ENCODE peak calls at places on chromosomes 5 and 9, in four cellular contexts. E is uterus; F is suprapubic skin; N is stimulated activated CD8-positive, alpha-beta memory T cell treated with anti-CD3 and anti-CD28 coated beads, Interleukin-2, amount 100 ng/mL, for 1 hour. O is an unnamed sample.

GRCh38 chr5:94694671-94695070 is 76.2 kb downstream of the SLF1 start:
- DNase-seq in N (no peak), E (no peak), F (no peak), O (no peak)

GRCh38 chr9:72951520-72952393 is 1.1 kb downstream of the ALDH1A1 start:
- DNase-seq in F (no peak), N (no peak), E (no peak), O (no peak)

GRCh38 chr9:132319421-132320110 is 35.2 kb downstream of the SETX start:
- DNase-seq in N (no peak), E (no peak), F (no peak), O (no peak)

GRCh38 chr5:43236633-43237355 is 44.8 kb downstream of the NIM1K start:
- DNase-seq in F (no peak), E (no peak), N (no peak), O (no peak)

GRCh38 chr9:104835163-104835562 is 71.2 kb downstream of the NIPSNAP3B start:
- DNase-seq in F (no peak), E (no peak), N (no peak), O (no peak)

GRCh38 chr5:148471379-148471778 is 87.6 kb downstream of the FBXO38 start:
- DNase-seq in F (no peak), N (no peak), E (no peak), O (no peak)

GRCh38 chr9:37994639-37995347 is 74.2 kb downstream of the SHB start:
- DNase-seq in E (peak), F (peak), N (no peak), O (peak)

GRCh38 chr5:62328772-62329491 is 22.9 kb downstream of the KIF2A start:
- DNase-seq in N (no peak), F (no peak), E (no peak), O (no peak)

GRCh38 chr5:586751-587285 is 25.3 kb upstream of the CEP72 start:
- DNase-seq in F (no peak), N (no peak), E (no peak), O (no peak)

GRCh38 chr9:38322937-38323336 is 69.6 kb upstream of the ALDH1B1 start:
- DNase-seq in N (no peak), F (no peak), E (no peak), O (no peak)

GRCh38 chr9:134482226-134482625 is 156.0 kb downstream of the RXRA start:
- DNase-seq in E (no peak), F (no peak), N (no peak), O (no peak)

GRCh38 chr5:112202694-112203093 is 216.4 kb downstream of the EPB41L4A start:
- DNase-seq in N (no peak), E (no peak), F (no peak), O (no peak)

GRCh38 chr9:90137824-90138223 is 504.8 kb downstream of the DIRAS2 start:
- DNase-seq in F (no peak), E (no peak), N (no peak), O (no peak)

GRCh38 chr9:129143461-129143927 is 32.3 kb downstream of the PTPA start:
- DNase-seq in N (no peak), E (peak), F (no peak), O (peak)

GRCh38 chr5:172410160-172410559 is 44.2 kb downstream of the SH3PXD2B start:
- DNase-seq in N (no peak), E (no peak), F (no peak), O (no peak)

GRCh38 chr9:37209431-37210386 is 89.3 kb downstream of the ZCCHC7 start:
- DNase-seq in E (no peak), F (no peak), N (no peak), O (no peak)

GRCh38 chr9:95107001-95107749 is 210.3 kb downstream of the FANCC start:
- DNase-seq in E (peak), F (peak), N (no peak), O (no peak)

GRCh38 chr9:99399476-99399875 is 177.4 kb downstream of the SEC61B start:
- DNase-seq in F (no peak), N (no peak), E (no peak), O (no peak)